ENCODE peak calls at places on chromosomes 5 and 9, in four cellular contexts. B is CD8-positive, alpha-beta T cell; M is Peyer's patch; V is heart right ventricle. Y is an unnamed sample.

GRCh38 chr5:135559342-135559741 is 19.4 kb downstream of the CXCL14 start:
- DNase-seq in B (no peak), V (no peak), M (no peak), Y (no peak)

GRCh38 chr5:30752015-30752414 is 441.5 kb upstream of the CDH6 start:
- DNase-seq in M (no peak), B (no peak), V (no peak), Y (no peak)

GRCh38 chr9:70654144-70654543 is 239.7 kb upstream of the KLF9 start:
- DNase-seq in V (no peak), M (no peak), B (no peak), Y (no peak)

GRCh38 chr5:179495906-179496455 is 54.4 kb upstream of the RUFY1 start:
- DNase-seq in M (no peak), V (no peak), B (no peak), Y (no peak)

GRCh38 chr9:13268469-13268868 is 11.0 kb downstream of the MPDZ start:
- DNase-seq in V (no peak), M (no peak), B (no peak), Y (no peak)

GRCh38 chr5:37668524-37669047 is 171.3 kb downstream of the GDNF start:
- DNase-seq in V (peak; percentile 54), M (peak; percentile 68), B (no peak), Y (no peak)

GRCh38 chr9:76441551-76442322 is 17.2 kb upstream of the GCNT1 start:
- DNase-seq in V (no peak), M (no peak), B (no peak), Y (no peak)

GRCh38 chr9:129487658-129488483 is 133.0 kb downstream of the C9orf50 start:
- DNase-seq in B (no peak), M (peak; percentile 74), V (peak; percentile 65), Y (no peak)

GRCh38 chr5:72860499-72860898 is 44.0 kb downstream of the TNPO1 start:
- DNase-seq in M (no peak), B (no peak), V (no peak), Y (no peak)

GRCh38 chr9:127049044-127049443 is 73.4 kb downstream of the ANGPTL2 start:
- DNase-seq in V (peak; percentile 68), M (peak; percentile 62), B (no peak), Y (peak; percentile 64)

GRCh38 chr5:125485003-125485641 is 738.7 kb upstream of the ZNF608 start:
- DNase-seq in V (peak; percentile 12), M (peak; percentile 52), B (no peak), Y (no peak)

GRCh38 chr9:35938474-35939145 is 19.3 kb downstream of the OR2S2 start:
- DNase-seq in M (no peak), B (no peak), V (no peak), Y (no peak)

GRCh38 chr5:135313946-135314345 is 85.1 kb downstream of the MACROH2A1 start:
- DNase-seq in V (no peak), M (no peak), B (no peak), Y (no peak)

GRCh38 chr5:107652839-107653607 is 17.7 kb downstream of the EFNA5 start:
- DNase-seq in V (no peak), B (no peak), M (no peak), Y (no peak)

GRCh38 chr5:43033845-43034590 is 6.1 kb downstream of the ANXA2R start:
- DNase-seq in M (no peak), V (no peak), B (no peak), Y (no peak)

GRCh38 chr9:119284587-119285337 is 84.5 kb downstream of the BRINP1 start:
- DNase-seq in V (no peak), B (no peak), M (no peak), Y (no peak)

DNA sequence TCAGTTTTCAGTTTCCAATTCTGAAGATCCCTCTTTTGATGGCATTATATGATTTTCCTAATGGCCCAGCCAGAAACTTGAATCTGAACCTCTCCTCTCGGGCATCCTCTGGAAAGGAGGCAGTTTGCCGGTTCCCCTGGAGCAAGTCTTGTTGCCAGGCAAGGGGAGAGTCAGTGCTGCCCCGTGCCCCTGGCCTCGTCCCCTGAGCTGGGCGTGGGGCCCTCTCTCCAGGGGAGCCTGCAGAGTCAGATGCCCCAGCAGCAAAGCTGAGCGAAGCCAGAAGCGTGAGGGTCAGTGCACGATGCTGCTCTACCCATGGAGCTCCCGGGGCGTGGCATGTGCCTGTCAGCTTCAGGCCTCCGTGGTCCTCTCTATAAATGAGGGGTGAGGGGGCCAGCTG is 14.0 kb downstream of the OLFM1 start:
- DNase-seq in V (no peak), M (no peak), B (no peak), Y (no peak)
- H3K27me3 ChIP-seq in V (peaks cover 10% of the 10 kb centered on the region), M (no peaks in the 10 kb centered on the region), B (no peaks in the 10 kb centered on the region), Y (no peaks in the 10 kb centered on the region)

GRCh38 chr5:77867194-77867691 is 91.1 kb upstream of the TBCA start:
- DNase-seq in V (no peak), B (no peak), M (no peak), Y (no peak)
- H3K27me3 ChIP-seq in V (peaks cover 6% of the 10 kb centered on the region), B (no peaks in the 10 kb centered on the region), M (no peaks in the 10 kb centered on the region), Y (no peaks in the 10 kb centered on the region)

GRCh38 chr9:122348288-122348777 is 22.5 kb upstream of the PTGS1 start:
- DNase-seq in B (no peak), M (no peak), V (no peak), Y (no peak)
- H3K27me3 ChIP-seq in B (no peaks in the 10 kb centered on the region), M (no peaks in the 10 kb centered on the region), V (no peaks in the 10 kb centered on the region), Y (no peaks in the 10 kb centered on the region)

GRCh38 chr9:21995652-21996275 is 1.2 kb downstream of the CDKN2B-AS1 start:
- DNase-seq in V (peak; percentile 26), B (no peak), M (peak; percentile 72), Y (no peak)
- H3K27me3 ChIP-seq in V (peaks cover 51% of the 10 kb centered on the region), B (peaks cover 12% of the 10 kb centered on the region), M (no peaks in the 10 kb centered on the region), Y (no peaks in the 10 kb centered on the region)

DNA sequence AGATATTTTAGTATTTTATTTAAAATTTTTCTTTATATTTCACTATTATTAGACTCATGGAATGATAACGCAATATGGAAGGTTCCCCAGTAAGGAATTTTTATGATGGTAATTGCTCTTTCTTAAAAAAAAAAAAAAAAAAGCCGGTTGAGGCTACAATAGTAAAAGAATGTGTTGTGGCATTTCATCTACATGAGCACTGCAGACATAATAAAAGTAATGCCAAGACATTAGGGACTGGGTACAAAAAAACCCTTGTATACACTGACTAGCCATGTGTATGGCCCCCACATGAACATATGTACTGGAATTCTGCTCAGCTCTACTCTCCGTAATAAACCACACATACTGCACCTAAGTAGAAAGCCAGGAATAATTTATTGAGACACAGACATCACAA is 218.4 kb downstream of the ADAMTS6 start:
- DNase-seq in V (no peak), B (no peak), M (no peak), Y (no peak)
- H3K27me3 ChIP-seq in V (no peaks in the 10 kb centered on the region), B (no peaks in the 10 kb centered on the region), M (no peaks in the 10 kb centered on the region), Y (no peaks in the 10 kb centered on the region)

DNA sequence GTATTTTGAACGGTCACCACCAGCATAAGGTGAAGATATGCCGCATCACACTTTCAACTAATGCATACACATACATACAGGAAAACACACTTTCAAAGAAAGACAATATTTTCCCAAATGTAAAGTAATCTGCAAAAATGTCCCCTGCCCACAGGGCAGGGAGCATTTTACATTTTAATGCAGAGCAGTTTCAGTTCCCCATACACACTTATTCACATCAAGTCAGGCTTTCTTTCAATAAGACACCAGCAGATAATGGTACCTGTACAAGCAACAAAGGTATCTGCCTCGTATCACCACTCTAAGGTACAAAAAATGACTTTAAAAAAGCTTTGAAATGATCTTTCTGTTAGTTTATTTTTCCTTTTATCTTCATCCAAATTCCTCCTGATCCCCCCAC is 247.1 kb upstream of the CCNG1 start:
- DNase-seq in B (no peak), V (no peak), M (no peak), Y (no peak)
- H3K27me3 ChIP-seq in B (no peaks in the 10 kb centered on the region), V (no peaks in the 10 kb centered on the region), M (no peaks in the 10 kb centered on the region), Y (no peaks in the 10 kb centered on the region)

Y was measured in vagina.